ENCODE peak calls at places on chromosomes 16 and 17, in five cellular contexts. A, M, L, D and H are unnamed samples.

GRCh38 chr17:83057793-83058477 is 21.5 kb upstream of the METRNL start:
- DNase-seq in A (no peak), M (no peak), L (no peak), D (no peak), H (no peak)

GRCh38 chr16:78175287-78175686 is 75.8 kb downstream of the WWOX start:
- DNase-seq in A (no peak), M (no peak), L (no peak), D (no peak), H (no peak)

GRCh38 chr17:27670791-27671590 is 40.0 kb downstream of the LGALS9 start:
- DNase-seq in A (no peak), M (no peak), L (no peak), D (no peak), H (no peak)

GRCh38 chr16:89119161-89119621 is 25.5 kb downstream of the ACSF3 start:
- DNase-seq in A (no peak), M (no peak), L (no peak), D (no peak), H (no peak)

GRCh38 chr16:19901164-19901563 is 16.5 kb upstream of the GPRC5B start:
- DNase-seq in A (no peak), M (no peak), L (no peak), D (no peak), H (no peak)

GRCh38 chr16:56262148-56262878 is 71.0 kb downstream of the GNAO1 start:
- DNase-seq in A (no peak), M (no peak), L (no peak), D (peak), H (no peak)

GRCh38 chr17:71764507-71764906 is 356.3 kb upstream of the SOX9 start:
- DNase-seq in A (peak), M (no peak), L (peak), D (peak), H (no peak)

GRCh38 chr16:72783716-72784320 is 264.1 kb downstream of the ZFHX3 start:
- DNase-seq in A (no peak), M (no peak), L (no peak), D (peak), H (no peak)

GRCh38 chr17:10172241-10172741 is 26.1 kb downstream of the GAS7 start:
- DNase-seq in A (no peak), M (no peak), L (no peak), D (no peak), H (peak)

GRCh38 chr17:29561541-29562517 is 5.0 kb downstream of the ABHD15 start:
- DNase-seq in A (no peak), M (no peak), L (no peak), D (no peak), H (no peak)

GRCh38 chr17:31510273-31511175 is 119.0 kb downstream of the RAB11FIP4 start:
- DNase-seq in A (no peak), M (no peak), L (no peak), D (no peak), H (no peak)

GRCh38 chr16:50953266-50953665 is 197.8 kb downstream of the SALL1 start:
- DNase-seq in A (no peak), M (no peak), L (no peak), D (no peak), H (no peak)

GRCh38 chr16:70713342-70713741 is 27.5 kb upstream of the MTSS2 start:
- DNase-seq in A (no peak), M (no peak), L (no peak), D (no peak), H (no peak)

GRCh38 chr17:78126895-78127239 is 1.7 kb downstream of the TMC6 start:
- DNase-seq in A (no peak), M (no peak), L (no peak), D (no peak), H (no peak)

GRCh38 chr17:72976971-72977767 is 115.3 kb downstream of the SLC39A11 start:
- DNase-seq in A (peak), M (no peak), L (peak), D (no peak), H (no peak)

GRCh38 chr16:85220125-85220839 is 108.0 kb upstream of the CIBAR2 start:
- DNase-seq in A (no peak), M (no peak), L (no peak), D (peak), H (no peak)

GRCh38 chr17:78497115-78497540 is 80.1 kb downstream of the DNAH17 start:
- DNase-seq in A (peak), M (peak), L (peak), D (peak), H (no peak)

GRCh38 chr17:12909511-12909910 is 108.3 kb downstream of the ELAC2 start:
- DNase-seq in A (peak), M (no peak), L (no peak), D (no peak), H (no peak)

GRCh38 chr17:82937411-82938371 is 97.9 kb upstream of the ZNF750 start:
- DNase-seq in A (no peak), M (no peak), L (no peak), D (no peak), H (no peak)

GRCh38 chr16:49120631-49121030 is 161.0 kb downstream of the CBLN1 start:
- DNase-seq in A (no peak), M (no peak), L (no peak), D (no peak), H (no peak)

GRCh38 chr16:69089091-69089912 is 16.2 kb upstream of the HAS3 start:
- DNase-seq in A (no peak), M (peak), L (no peak), D (peak), H (no peak)

GRCh38 chr16:53714080-53715050 is 10.4 kb downstream of the FTO start:
- DNase-seq in A (no peak), M (no peak), L (no peak), D (no peak), H (no peak)

GRCh38 chr17:59853168-59853918 is 39.4 kb downstream of the TUBD1 start:
- DNase-seq in A (no peak), M (no peak), L (no peak), D (peak), H (no peak)

GRCh38 chr16:86351041-86351784 is 159.1 kb upstream of the FOXF1 start:
- DNase-seq in A (no peak), M (no peak), L (no peak), D (no peak), H (no peak)

GRCh38 chr16:86495357-86495701 is 15.0 kb upstream of the FOXF1 start:
- DNase-seq in A (no peak), M (no peak), L (no peak), D (no peak), H (no peak)

GRCh38 chr17:16935786-16936185 is 36.1 kb downstream of the TNFRSF13B start:
- DNase-seq in A (no peak), M (no peak), L (no peak), D (no peak), H (no peak)

GRCh38 chr17:50939542-50939794 is 73.3 kb upstream of the TOB1 start:
- DNase-seq in A (no peak), M (no peak), L (no peak), D (no peak), H (no peak)

GRCh38 chr17:71402661-71403141 is 718.1 kb upstream of the SOX9 start:
- DNase-seq in A (no peak), M (no peak), L (no peak), D (peak), H (no peak)